ENCODE peak calls at places on chromosome 10, in four cellular contexts. One of them, this sample, is unnamed.

GRCh38 chr10:3339531-3339950 is 167.0 kb upstream of the PITRM1 start:
- DNase-seq in right lobe of liver: no peak
- DNase-seq in left ventricle myocardium inferior: no peak
- DNase-seq in dorsolateral prefrontal cortex: no peak
- DNase-seq in this sample: no peak

GRCh38 chr10:110420401-110421193 is 77.1 kb upstream of the DUSP5 start:
- DNase-seq in right lobe of liver: peak
- DNase-seq in left ventricle myocardium inferior: no peak
- DNase-seq in dorsolateral prefrontal cortex: no peak
- DNase-seq in this sample: no peak

GRCh38 chr10:88491314-88491713 is 91.8 kb downstream of the RNLS start:
- DNase-seq in right lobe of liver: no peak
- DNase-seq in left ventricle myocardium inferior: no peak
- DNase-seq in dorsolateral prefrontal cortex: no peak
- DNase-seq in this sample: no peak

GRCh38 chr10:32073676-32074075 is 17.5 kb upstream of the KIF5B start:
- DNase-seq in right lobe of liver: no peak
- DNase-seq in left ventricle myocardium inferior: no peak
- DNase-seq in dorsolateral prefrontal cortex: no peak
- DNase-seq in this sample: no peak

GRCh38 chr10:35792301-35792700 is 150.2 kb upstream of the FZD8 start:
- DNase-seq in right lobe of liver: no peak
- DNase-seq in left ventricle myocardium inferior: no peak
- DNase-seq in dorsolateral prefrontal cortex: no peak
- DNase-seq in this sample: no peak

GRCh38 chr10:118974951-118975350 is 54.6 kb upstream of the NANOS1 start:
- DNase-seq in right lobe of liver: no peak
- DNase-seq in left ventricle myocardium inferior: no peak
- DNase-seq in dorsolateral prefrontal cortex: no peak
- DNase-seq in this sample: no peak

GRCh38 chr10:95864906-95865813 is 42.6 kb upstream of the CC2D2B start:
- DNase-seq in right lobe of liver: no peak
- DNase-seq in left ventricle myocardium inferior: no peak
- DNase-seq in dorsolateral prefrontal cortex: no peak
- DNase-seq in this sample: peak

GRCh38 chr10:120328647-120329046 is 128.4 kb upstream of the PLPP4 start:
- DNase-seq in right lobe of liver: no peak
- DNase-seq in left ventricle myocardium inferior: no peak
- DNase-seq in dorsolateral prefrontal cortex: no peak
- DNase-seq in this sample: no peak

GRCh38 chr10:110392860-110393732 is 88.4 kb upstream of the SMNDC1 start:
- DNase-seq in right lobe of liver: no peak
- DNase-seq in left ventricle myocardium inferior: no peak
- DNase-seq in dorsolateral prefrontal cortex: no peak
- DNase-seq in this sample: no peak

GRCh38 chr10:110368002-110368401 is 63.3 kb upstream of the SMNDC1 start:
- DNase-seq in right lobe of liver: no peak
- DNase-seq in left ventricle myocardium inferior: no peak
- DNase-seq in dorsolateral prefrontal cortex: no peak
- DNase-seq in this sample: no peak

GRCh38 chr10:4332764-4333473 is 493.1 kb upstream of the AKR1E2 start:
- DNase-seq in right lobe of liver: no peak
- DNase-seq in left ventricle myocardium inferior: no peak
- DNase-seq in dorsolateral prefrontal cortex: no peak
- DNase-seq in this sample: peak

GRCh38 chr10:29948971-29949370 is 110.4 kb downstream of the JCAD start:
- DNase-seq in right lobe of liver: no peak
- DNase-seq in left ventricle myocardium inferior: no peak
- DNase-seq in dorsolateral prefrontal cortex: no peak
- DNase-seq in this sample: no peak

GRCh38 chr10:15180736-15181135 is 12.2 kb upstream of the NMT2 start:
- DNase-seq in right lobe of liver: no peak
- DNase-seq in left ventricle myocardium inferior: no peak
- DNase-seq in dorsolateral prefrontal cortex: no peak
- DNase-seq in this sample: no peak

GRCh38 chr10:80261316-80262030 is 28.0 kb downstream of the MAT1A start:
- DNase-seq in right lobe of liver: no peak
- DNase-seq in left ventricle myocardium inferior: no peak
- DNase-seq in dorsolateral prefrontal cortex: no peak
- DNase-seq in this sample: no peak

GRCh38 chr10:80264081-80265056 is 25.1 kb downstream of the MAT1A start:
- DNase-seq in right lobe of liver: no peak
- DNase-seq in left ventricle myocardium inferior: no peak
- DNase-seq in dorsolateral prefrontal cortex: no peak
- DNase-seq in this sample: no peak

GRCh38 chr10:80260295-80261243 is 28.9 kb downstream of the MAT1A start:
- DNase-seq in right lobe of liver: no peak
- DNase-seq in left ventricle myocardium inferior: no peak
- DNase-seq in dorsolateral prefrontal cortex: no peak
- DNase-seq in this sample: peak

GRCh38 chr10:80259405-80259871 is 30.0 kb downstream of the MAT1A start:
- DNase-seq in right lobe of liver: no peak
- DNase-seq in left ventricle myocardium inferior: no peak
- DNase-seq in dorsolateral prefrontal cortex: no peak
- DNase-seq in this sample: no peak
- H3K27ac ChIP-seq in right lobe of liver: no peak
- H3K27ac ChIP-seq in left ventricle myocardium inferior: no peak
- H3K27ac ChIP-seq in dorsolateral prefrontal cortex: no peak
- H3K27ac ChIP-seq in this sample: no peak

GRCh38 chr10:28137907-28138880 is 139.3 kb upstream of the ODAD2 start:
- DNase-seq in right lobe of liver: no peak
- DNase-seq in left ventricle myocardium inferior: no peak
- DNase-seq in dorsolateral prefrontal cortex: no peak
- DNase-seq in this sample: no peak
- H3K27ac ChIP-seq in right lobe of liver: no peak
- H3K27ac ChIP-seq in left ventricle myocardium inferior: no peak
- H3K27ac ChIP-seq in dorsolateral prefrontal cortex: no peak
- H3K27ac ChIP-seq in this sample: no peak

DNA sequence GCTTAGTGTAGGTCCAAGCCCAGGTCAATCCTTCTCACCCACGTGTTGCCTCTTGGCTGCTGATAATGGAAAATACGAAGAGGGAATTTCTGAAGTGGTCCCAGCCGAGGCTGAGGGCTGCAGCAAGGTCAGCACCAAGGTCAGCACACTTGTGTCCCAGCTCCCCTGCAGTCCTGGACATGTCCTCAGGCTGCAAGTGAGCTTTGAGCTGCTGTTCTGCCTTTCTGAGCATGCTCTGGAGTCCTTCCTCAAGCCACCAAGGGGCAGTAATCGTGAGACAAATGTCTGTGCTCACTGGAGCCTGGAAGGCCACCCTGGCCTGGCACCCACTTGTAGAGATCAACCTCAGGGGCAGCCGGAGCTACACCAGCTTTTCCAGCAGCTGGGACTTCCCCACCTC is 28.3 kb downstream of the DRGX start:
- DNase-seq in right lobe of liver: no peak
- DNase-seq in left ventricle myocardium inferior: no peak
- DNase-seq in dorsolateral prefrontal cortex: no peak
- DNase-seq in this sample: no peak
- H3K27ac ChIP-seq in right lobe of liver: no peak
- H3K27ac ChIP-seq in left ventricle myocardium inferior: no peak
- H3K27ac ChIP-seq in dorsolateral prefrontal cortex: no peak
- H3K27ac ChIP-seq in this sample: no peak

GRCh38 chr10:101141622-101142532 is 10.8 kb downstream of the TLX1 start:
- DNase-seq in right lobe of liver: peak
- DNase-seq in left ventricle myocardium inferior: peak
- DNase-seq in dorsolateral prefrontal cortex: peak
- DNase-seq in this sample: peak

GRCh38 chr10:101140084-101140949 is 9.2 kb downstream of the TLX1 start:
- DNase-seq in right lobe of liver: no peak
- DNase-seq in left ventricle myocardium inferior: no peak
- DNase-seq in dorsolateral prefrontal cortex: no peak
- DNase-seq in this sample: no peak

GRCh38 chr10:101142533-101143353 is 11.6 kb downstream of the TLX1 start:
- DNase-seq in right lobe of liver: no peak
- DNase-seq in left ventricle myocardium inferior: no peak
- DNase-seq in dorsolateral prefrontal cortex: no peak
- DNase-seq in this sample: no peak

GRCh38 chr10:101139421-101139911 is 8.4 kb downstream of the TLX1 start:
- DNase-seq in right lobe of liver: no peak
- DNase-seq in left ventricle myocardium inferior: no peak
- DNase-seq in dorsolateral prefrontal cortex: no peak
- DNase-seq in this sample: no peak

GRCh38 chr10:101140950-101141621 is 10.0 kb downstream of the TLX1 start:
- DNase-seq in right lobe of liver: no peak
- DNase-seq in left ventricle myocardium inferior: no peak
- DNase-seq in dorsolateral prefrontal cortex: no peak
- DNase-seq in this sample: no peak
- H3K27ac ChIP-seq in right lobe of liver: no peak
- H3K27ac ChIP-seq in left ventricle myocardium inferior: no peak
- H3K27ac ChIP-seq in dorsolateral prefrontal cortex: no peak
- H3K27ac ChIP-seq in this sample: no peak

GRCh38 chr10:113020838-113021237 is 70.8 kb downstream of the TCF7L2 start:
- DNase-seq in right lobe of liver: peak
- DNase-seq in left ventricle myocardium inferior: no peak
- DNase-seq in dorsolateral prefrontal cortex: no peak
- DNase-seq in this sample: no peak
- H3K27ac ChIP-seq in right lobe of liver: peak
- H3K27ac ChIP-seq in left ventricle myocardium inferior: peak
- H3K27ac ChIP-seq in dorsolateral prefrontal cortex: no peak
- H3K27ac ChIP-seq in this sample: no peak

GRCh38 chr10:103808784-103809183 is 46.6 kb downstream of the SH3PXD2A start:
- DNase-seq in right lobe of liver: peak
- DNase-seq in left ventricle myocardium inferior: no peak
- DNase-seq in dorsolateral prefrontal cortex: no peak
- DNase-seq in this sample: no peak

GRCh38 chr10:103805781-103806180 is 49.6 kb downstream of the SH3PXD2A start:
- DNase-seq in right lobe of liver: no peak
- DNase-seq in left ventricle myocardium inferior: no peak
- DNase-seq in dorsolateral prefrontal cortex: no peak
- DNase-seq in this sample: no peak

GRCh38 chr10:103807996-103808395 is 47.4 kb downstream of the SH3PXD2A start:
- DNase-seq in right lobe of liver: no peak
- DNase-seq in left ventricle myocardium inferior: no peak
- DNase-seq in dorsolateral prefrontal cortex: no peak
- DNase-seq in this sample: no peak

GRCh38 chr10:103804866-103805265 is 50.5 kb downstream of the SH3PXD2A start:
- DNase-seq in right lobe of liver: no peak
- DNase-seq in left ventricle myocardium inferior: no peak
- DNase-seq in dorsolateral prefrontal cortex: no peak
- DNase-seq in this sample: no peak

GRCh38 chr10:103806376-103807320 is 48.7 kb downstream of the SH3PXD2A start:
- DNase-seq in right lobe of liver: no peak
- DNase-seq in left ventricle myocardium inferior: peak
- DNase-seq in dorsolateral prefrontal cortex: no peak
- DNase-seq in this sample: no peak
- H3K27ac ChIP-seq in right lobe of liver: no peak
- H3K27ac ChIP-seq in left ventricle myocardium inferior: peak
- H3K27ac ChIP-seq in dorsolateral prefrontal cortex: no peak
- H3K27ac ChIP-seq in this sample: no peak

DNA sequence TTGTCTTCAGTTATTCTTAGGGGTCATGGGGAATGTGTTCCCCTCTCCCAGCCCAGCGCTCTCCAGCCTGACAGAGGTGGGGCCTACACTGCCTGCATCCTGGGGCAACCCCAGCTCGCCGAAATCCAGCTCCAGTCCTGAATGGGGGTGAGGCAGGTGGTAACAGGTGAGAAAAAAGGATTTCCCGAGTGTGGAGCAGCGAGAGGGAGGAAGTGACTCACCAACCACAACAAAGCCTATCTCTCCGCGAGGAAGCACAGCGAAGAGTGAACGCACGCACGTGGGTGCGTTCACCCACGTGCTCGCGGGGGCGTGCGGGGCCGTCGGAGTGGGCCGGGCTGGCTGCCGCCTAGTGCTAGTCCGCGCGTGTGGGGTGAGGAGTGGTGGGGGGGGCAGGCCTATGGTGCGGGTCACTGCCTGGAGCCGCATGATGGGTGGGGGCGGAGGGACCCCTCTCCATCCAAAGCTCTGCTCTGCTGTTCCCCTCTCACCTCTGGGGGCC is 855 bp upstream of the PALD1 start:
- DNase-seq in right lobe of liver: no peak
- DNase-seq in left ventricle myocardium inferior: no peak
- DNase-seq in dorsolateral prefrontal cortex: no peak
- DNase-seq in this sample: peak
- H3K27ac ChIP-seq in right lobe of liver: no peak
- H3K27ac ChIP-seq in left ventricle myocardium inferior: peak
- H3K27ac ChIP-seq in dorsolateral prefrontal cortex: peak
- H3K27ac ChIP-seq in this sample: no peak

DNA sequence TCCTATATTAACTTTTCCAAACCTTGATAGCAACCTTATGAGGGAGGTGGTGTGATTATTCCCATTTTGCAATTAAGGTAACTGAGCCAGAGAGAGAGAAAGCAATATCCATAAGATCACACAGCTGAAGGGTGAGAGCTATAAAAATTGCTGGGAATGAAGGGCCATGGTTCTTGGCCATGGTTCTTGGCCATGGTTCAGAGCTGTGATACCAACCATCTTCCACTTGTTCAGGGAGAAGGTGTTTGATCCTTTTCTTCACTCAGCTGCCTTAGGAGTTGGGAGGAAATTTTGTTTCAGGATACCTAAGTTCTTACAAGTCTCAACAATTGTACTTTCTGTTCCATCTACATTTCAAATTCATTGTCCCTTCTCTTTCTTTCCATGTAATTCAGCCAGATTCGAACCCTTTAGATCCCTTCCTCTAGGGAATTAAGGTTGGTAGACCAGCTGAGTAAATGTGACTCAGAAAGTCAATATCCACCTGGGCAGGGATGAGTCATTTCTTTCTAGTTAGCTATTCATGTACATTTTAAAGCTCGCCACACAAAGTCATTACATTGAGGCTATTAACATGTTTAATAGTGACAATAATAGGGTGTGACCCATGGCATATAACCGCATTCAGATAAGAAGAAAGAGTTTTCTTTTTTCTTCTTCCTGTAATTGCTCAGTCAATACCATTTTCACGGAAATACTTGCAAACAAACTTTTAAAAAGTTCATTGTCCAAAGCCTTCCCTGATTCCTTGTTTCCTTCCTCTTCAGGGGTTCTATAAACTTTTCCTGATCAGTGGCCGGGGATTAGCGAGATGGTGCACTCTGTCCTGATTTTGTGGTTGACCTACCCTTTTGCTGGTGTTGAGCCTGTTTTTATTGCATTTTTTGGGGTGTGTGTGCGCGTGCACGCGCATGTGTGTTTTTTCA is 143.4 kb downstream of the TCF7L2 start:
- DNase-seq in right lobe of liver: peak
- DNase-seq in left ventricle myocardium inferior: no peak
- DNase-seq in dorsolateral prefrontal cortex: no peak
- DNase-seq in this sample: peak
- H3K27ac ChIP-seq in right lobe of liver: no peak
- H3K27ac ChIP-seq in left ventricle myocardium inferior: peak
- H3K27ac ChIP-seq in dorsolateral prefrontal cortex: no peak
- H3K27ac ChIP-seq in this sample: no peak

DNA sequence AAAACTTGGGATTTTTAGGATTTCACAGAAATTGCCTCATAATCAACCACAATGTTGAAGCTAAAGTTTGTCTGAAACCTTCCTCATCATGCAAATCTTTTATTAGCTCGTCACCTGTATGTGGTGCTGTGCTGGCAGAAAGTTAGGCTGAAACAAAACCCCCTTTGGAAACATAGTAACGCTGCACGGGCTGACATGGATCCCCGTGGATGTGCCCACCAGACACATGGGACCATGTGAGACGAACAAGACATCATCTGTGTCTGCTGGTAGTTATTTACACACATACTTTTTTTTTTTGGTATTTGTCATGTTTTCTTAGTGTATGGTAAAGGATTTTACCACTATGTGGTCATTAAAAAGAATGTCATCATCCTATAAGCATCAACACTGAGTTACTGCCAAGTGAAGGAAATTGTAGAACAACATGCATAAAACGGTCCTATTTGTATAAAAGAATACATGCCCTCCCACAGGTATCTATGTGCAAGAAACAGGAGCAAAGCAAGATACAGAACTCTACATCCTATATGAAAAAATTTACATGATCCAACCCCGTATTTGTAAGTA is 113.5 kb upstream of the AFAP1L2 start:
- DNase-seq in right lobe of liver: no peak
- DNase-seq in left ventricle myocardium inferior: no peak
- DNase-seq in dorsolateral prefrontal cortex: no peak
- DNase-seq in this sample: no peak
- H3K27ac ChIP-seq in right lobe of liver: no peak
- H3K27ac ChIP-seq in left ventricle myocardium inferior: peak
- H3K27ac ChIP-seq in dorsolateral prefrontal cortex: no peak
- H3K27ac ChIP-seq in this sample: no peak